ENCODE peak calls at places on chromosome 11, in ten cellular contexts. O, G, Z, M, X, I, S, F, U and T are unnamed samples.

GRCh38 chr11:112118176-112118575 is 31.5 kb downstream of the SDHD start:
- DNase-seq in O (no peak), G (no peak), Z (no peak), M (no peak), X (no peak), I (no peak), S (no peak), F (no peak), U (no peak), T (no peak)

GRCh38 chr11:12506502-12506921 is 129.1 kb downstream of the PARVA start:
- DNase-seq in O (no peak), G (no peak), Z (no peak), M (peak; percentile 63), X (no peak), I (no peak), S (peak; percentile 80), F (peak; percentile 84), U (no peak), T (no peak)

GRCh38 chr11:71300187-71300586 is 47.8 kb upstream of the SHANK2 start:
- DNase-seq in O (no peak), G (no peak), Z (no peak), M (no peak), X (no peak), I (no peak), S (no peak), F (no peak), U (no peak), T (no peak)

GRCh38 chr11:131938321-131938751 is 567.9 kb downstream of the NTM start:
- DNase-seq in O (no peak), G (no peak), Z (no peak), M (no peak), X (no peak), I (no peak), S (no peak), F (no peak), U (no peak), T (no peak)

GRCh38 chr11:104333977-104334376 is 170.0 kb upstream of the PDGFD start:
- DNase-seq in O (no peak), G (no peak), Z (no peak), M (no peak), X (peak; percentile 53), I (no peak), S (peak; percentile 19), F (no peak), U (no peak), T (no peak)

GRCh38 chr11:391117-392017 is 2.6 kb upstream of the PKP3 start:
- DNase-seq in O (no peak), G (no peak), Z (no peak), M (no peak), X (no peak), I (no peak), S (no peak), F (no peak), U (no peak), T (no peak)

GRCh38 chr11:134819026-134819425 is 407.0 kb upstream of the B3GAT1 start:
- DNase-seq in O (no peak), G (no peak), Z (no peak), M (no peak), X (no peak), I (no peak), S (no peak), F (no peak), U (no peak), T (no peak)

GRCh38 chr11:57791321-57792059 is 29.9 kb downstream of the CTNND1 start:
- DNase-seq in O (no peak), G (no peak), Z (no peak), M (no peak), X (no peak), I (no peak), S (no peak), F (no peak), U (no peak), T (no peak)

GRCh38 chr11:95148421-95148820 is 58.8 kb downstream of the ENDOD1 start:
- DNase-seq in O (no peak), G (no peak), Z (no peak), M (no peak), X (no peak), I (no peak), S (no peak), F (no peak), U (no peak), T (no peak)

GRCh38 chr11:12235080-12235479 is 124.7 kb downstream of the MICAL2 start:
- DNase-seq in O (no peak), G (no peak), Z (no peak), M (no peak), X (no peak), I (no peak), S (no peak), F (no peak), U (no peak), T (no peak)

GRCh38 chr11:76860539-76861475 is at the start of gene ACER3:
- DNase-seq in O (peak; percentile 89), G (peak; percentile 95), Z (peak; percentile 46), M (peak; percentile 73), X (peak; percentile 97), I (peak; percentile 72), S (peak; percentile 83), F (peak; percentile 38), U (peak; percentile 89), T (peak; percentile 91)

GRCh38 chr11:27719575-27719925 is 19.3 kb upstream of the BDNF start:
- DNase-seq in O (no peak), G (no peak), Z (no peak), M (no peak), X (no peak), I (no peak), S (no peak), F (no peak), U (no peak), T (no peak)

GRCh38 chr11:1180171-1180570 is 22.4 kb downstream of the MUC5AC start:
- DNase-seq in O (no peak), G (no peak), Z (no peak), M (no peak), X (no peak), I (no peak), S (no peak), F (no peak), U (no peak), T (no peak)

GRCh38 chr11:18853086-18853720 is 61.6 kb upstream of the PTPN5 start:
- DNase-seq in O (no peak), G (no peak), Z (no peak), M (peak; percentile 28), X (no peak), I (no peak), S (peak; percentile 28), F (peak; percentile 9), U (peak; percentile 12), T (no peak)
- TF ChIP-seq CTCF in O (no peak), G (peak; percentile 57), Z (peak; percentile 44), M (peak; percentile 49), X (peak; percentile 48), I (no peak), S (peak; percentile 51), F (peak; percentile 29), U (peak; percentile 71), T (no peak)

DNA sequence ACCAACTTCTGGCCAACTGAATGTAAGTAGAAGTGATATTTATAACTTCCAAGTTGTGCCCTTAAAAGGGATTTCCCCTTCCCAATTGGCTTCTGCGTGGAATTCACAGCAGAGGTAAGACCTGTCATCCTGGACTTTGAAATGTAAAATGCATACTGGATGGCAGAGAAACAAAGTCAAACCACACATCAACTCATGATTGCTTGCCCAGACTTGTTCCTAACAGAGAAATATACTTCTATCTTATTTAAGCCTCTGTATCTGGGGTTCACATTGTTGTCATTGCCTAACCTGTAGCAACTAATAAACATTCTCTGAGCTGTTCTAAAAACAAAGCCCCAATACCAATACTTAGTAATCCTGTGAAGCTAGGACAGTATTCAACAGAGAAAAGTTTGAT is 6.2 kb downstream of the ME3 start:
- DNase-seq in O (no peak), G (no peak), Z (no peak), M (no peak), X (no peak), I (no peak), S (no peak), F (no peak), U (no peak), T (no peak)
- TF ChIP-seq CTCF in O (no peak), G (no peak), Z (no peak), M (no peak), X (no peak), I (no peak), S (no peak), F (no peak), U (no peak), T (no peak)

GRCh38 chr11:59264736-59265135 is 52.0 kb upstream of the MPEG1 start:
- DNase-seq in O (no peak), G (no peak), Z (no peak), M (no peak), X (no peak), I (no peak), S (no peak), F (no peak), U (no peak), T (no peak)

GRCh38 chr11:59265735-59266134 is 53.0 kb upstream of the MPEG1 start:
- DNase-seq in O (no peak), G (no peak), Z (no peak), M (no peak), X (no peak), I (no peak), S (no peak), F (no peak), U (no peak), T (no peak)

GRCh38 chr11:59262419-59262818 is 49.7 kb upstream of the MPEG1 start:
- DNase-seq in O (no peak), G (no peak), Z (no peak), M (no peak), X (no peak), I (no peak), S (no peak), F (no peak), U (no peak), T (no peak)

GRCh38 chr11:59261150-59261549 is 48.4 kb upstream of the MPEG1 start:
- DNase-seq in O (no peak), G (no peak), Z (no peak), M (no peak), X (no peak), I (no peak), S (no peak), F (no peak), U (no peak), T (no peak)

DNA sequence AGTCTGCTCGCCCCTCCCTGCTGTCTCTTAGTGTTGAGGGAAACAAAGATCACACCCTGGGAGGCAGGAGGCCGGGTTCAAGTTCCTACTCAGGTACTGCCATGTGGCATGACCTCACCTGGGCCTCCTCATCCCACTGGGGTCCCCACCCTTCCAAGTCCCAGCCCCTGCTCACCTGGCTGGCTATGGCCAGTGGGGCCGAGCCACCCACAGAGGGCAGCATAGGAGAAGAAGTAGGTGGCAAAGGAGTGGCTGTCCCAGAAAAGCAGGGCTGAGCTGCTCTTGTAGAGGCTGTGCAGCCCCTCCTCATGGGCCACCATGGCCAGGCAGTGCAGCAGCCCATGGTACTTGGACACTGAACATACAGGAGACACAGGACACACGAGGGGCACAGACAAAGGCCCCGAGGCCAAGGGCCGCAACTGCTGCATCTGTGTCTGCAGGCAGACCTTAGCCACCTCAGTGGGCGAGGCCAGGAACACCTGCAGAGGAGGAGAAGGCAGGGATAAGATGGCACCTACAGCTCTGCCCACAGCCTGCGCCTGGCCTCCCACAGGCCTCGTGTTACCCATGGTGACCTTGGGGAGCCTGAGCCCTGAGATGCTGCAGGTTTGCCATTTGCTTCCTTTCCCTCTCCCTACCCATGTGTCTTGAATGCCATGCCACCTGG is 50.6 kb upstream of the MPEG1 start:
- DNase-seq in O (no peak), G (peak; percentile 12), Z (no peak), M (no peak), X (no peak), I (no peak), S (no peak), F (no peak), U (no peak), T (no peak)
- TF ChIP-seq CTCF in O (peak; percentile 22), G (no peak), Z (no peak), M (no peak), X (no peak), I (no peak), S (no peak), F (no peak), U (peak; percentile 42), T (no peak)

GRCh38 chr11:113484223-113484622 is 9.0 kb upstream of the DRD2 start:
- DNase-seq in O (no peak), G (no peak), Z (no peak), M (no peak), X (no peak), I (no peak), S (no peak), F (no peak), U (no peak), T (no peak)
- TF ChIP-seq CTCF in O (no peak), G (no peak), Z (no peak), M (no peak), X (no peak), I (no peak), S (no peak), F (no peak), U (no peak), T (no peak)